ENCODE peak calls at places on chromosomes 13 and 19, in ten cellular contexts. Z is HAP-1; A is AG04449; Q is CD4-positive, alpha-beta T cell; R is EH; T is IMR-90; V is germinal center; Y is cardiac fibroblast; X is stimulated activated CD8-positive, alpha-beta memory T cell treated with anti-CD3 and anti-CD28 coated beads, Interleukin-15, amount 100 ng/mL, for 24 hours; O is head of caudate nucleus. F is an unnamed sample.

GRCh38 chr19:45952691-45953505 is 20.8 kb downstream of the NOVA2 start:
- DNase-seq in Z (peak; percentile 66), A (no peak), Q (peak; percentile 22), R (peak; percentile 58), T (peak; percentile 42), V (peak; percentile 57), Y (peak; percentile 62), X (peak; percentile 22), O (no peak), F (no peak)

GRCh38 chr19:47778954-47779351 is 450 bp downstream of the SELENOW start:
- DNase-seq in Z (no peak), A (no peak), Q (no peak), R (peak; percentile 26), T (no peak), V (no peak), Y (no peak), X (no peak), O (peak; percentile 42), F (no peak)

GRCh38 chr13:75312884-75313520 is 169.0 kb downstream of the TBC1D4 start:
- DNase-seq in Z (peak; percentile 17), A (no peak), Q (no peak), R (no peak), T (no peak), V (no peak), Y (no peak), X (no peak), O (no peak), F (no peak)

GRCh38 chr13:40457844-40458243 is 208.6 kb downstream of the FOXO1 start:
- DNase-seq in Z (no peak), A (no peak), Q (no peak), R (no peak), T (no peak), V (no peak), Y (no peak), X (no peak), O (no peak), F (no peak)

GRCh38 chr19:55383789-55384575 is at the start of gene TMEM238:
- DNase-seq in Z (peak; percentile 51), A (no peak), Q (peak; percentile 15), R (peak; percentile 74), T (peak; percentile 70), V (peak; percentile 67), Y (peak; percentile 65), X (no peak), O (peak; percentile 27), F (no peak)

GRCh38 chr19:35716735-35716984 is 1.1 kb upstream of the KMT2B start:
- DNase-seq in Z (no peak), A (no peak), Q (no peak), R (no peak), T (no peak), V (peak; percentile 69), Y (no peak), X (no peak), O (no peak), F (peak; percentile 84)

GRCh38 chr19:43563816-43564215 is 11.5 kb downstream of the XRCC1 start:
- DNase-seq in Z (no peak), A (no peak), Q (no peak), R (no peak), T (no peak), V (no peak), Y (no peak), X (no peak), O (no peak), F (no peak)

GRCh38 chr19:28437390-28438346 is 775.3 kb downstream of the UQCRFS1 start:
- DNase-seq in Z (no peak), A (no peak), Q (no peak), R (no peak), T (no peak), V (no peak), Y (no peak), X (no peak), O (no peak), F (no peak)

GRCh38 chr19:35609881-35610353 is 2.6 kb upstream of the HAUS5 start:
- DNase-seq in Z (no peak), A (no peak), Q (no peak), R (no peak), T (no peak), V (peak; percentile 68), Y (no peak), X (no peak), O (no peak), F (no peak)

GRCh38 chr19:53977429-53977990 is 13.9 kb upstream of the CACNG6 start:
- DNase-seq in Z (peak; percentile 82), A (peak; percentile 31), Q (peak; percentile 50), R (peak; percentile 89), T (peak; percentile 78), V (peak; percentile 63), Y (peak; percentile 93), X (no peak), O (peak; percentile 90), F (no peak)

GRCh38 chr19:45150180-45150579 is 10.6 kb downstream of the NKPD1 start:
- DNase-seq in Z (no peak), A (no peak), Q (no peak), R (no peak), T (no peak), V (no peak), Y (no peak), X (no peak), O (no peak), F (no peak)

GRCh38 chr13:73133536-73133935 is 74.7 kb downstream of the KLF5 start:
- DNase-seq in Z (no peak), A (no peak), Q (no peak), R (peak; percentile 84), T (no peak), V (no peak), Y (peak; percentile 14), X (no peak), O (no peak), F (no peak)

GRCh38 chr13:20206836-20207235 is 14.1 kb upstream of the GJB2 start:
- DNase-seq in Z (no peak), A (no peak), Q (no peak), R (no peak), T (no peak), V (no peak), Y (no peak), X (no peak), O (no peak), F (no peak)

GRCh38 chr13:48574036-48574796 is 41.3 kb upstream of the RCBTB2 start:
- DNase-seq in Z (no peak), A (no peak), Q (no peak), R (no peak), T (no peak), V (peak; percentile 45), Y (no peak), X (no peak), O (no peak), F (no peak)

GRCh38 chr19:18915639-18916038 is 3.5 kb downstream of the COPE start:
- DNase-seq in Z (no peak), A (no peak), Q (no peak), R (peak; percentile 48), T (peak; percentile 30), V (peak; percentile 60), Y (peak; percentile 44), X (no peak), O (peak; percentile 79), F (peak; percentile 26)

GRCh38 chr13:76489299-76489698 is 396.9 kb downstream of the KCTD12 start:
- DNase-seq in Z (peak; percentile 53), A (no peak), Q (no peak), R (no peak), T (no peak), V (no peak), Y (no peak), X (no peak), O (no peak), F (no peak)

GRCh38 chr19:29259153-29259552 is 46.2 kb upstream of the UQCRFS1 start:
- DNase-seq in Z (no peak), A (no peak), Q (no peak), R (no peak), T (no peak), V (no peak), Y (peak; percentile 18), X (no peak), O (no peak), F (no peak)

GRCh38 chr19:1690570-1691307 is 38.3 kb upstream of the TCF3 start:
- DNase-seq in Z (peak; percentile 29), A (no peak), Q (peak; percentile 55), R (peak; percentile 29), T (no peak), V (peak; percentile 85), Y (no peak), X (no peak), O (no peak), F (no peak)

GRCh38 chr13:107301724-107302374 is 733.9 kb upstream of the ARGLU1 start:
- DNase-seq in Z (no peak), A (no peak), Q (no peak), R (no peak), T (no peak), V (no peak), Y (no peak), X (no peak), O (no peak), F (no peak)

GRCh38 chr19:46635920-46636761 is at the start of gene GNG8:
- DNase-seq in Z (no peak), A (no peak), Q (no peak), R (no peak), T (no peak), V (no peak), Y (no peak), X (no peak), O (no peak), F (peak; percentile 49)

GRCh38 chr19:35528218-35529038 is at the start of gene SBSN:
- DNase-seq in Z (no peak), A (peak; percentile 57), Q (no peak), R (peak; percentile 85), T (peak; percentile 84), V (no peak), Y (peak; percentile 84), X (no peak), O (no peak), F (no peak)